ENCODE peak calls at places on chromosome 19, in four cellular contexts. B, S, F and R are unnamed samples. For H3K36me3, the result is how much of the 10 kb centered on the place peaks cover.

GRCh38 chr19:43941209-43941608 is 6.1 kb upstream of the ZNF45 start:
- DNase-seq in B (no peak), S (no peak), F (no peak), R (no peak)

GRCh38 chr19:48135411-48135810 is 24.8 kb upstream of the PLA2G4C start:
- DNase-seq in B (no peak), S (no peak), F (no peak), R (no peak)

GRCh38 chr19:34556500-34556899 is 74.9 kb downstream of the WTIP start:
- DNase-seq in B (no peak), S (peak), F (no peak), R (no peak)

GRCh38 chr19:45423589-45424190 is at the start of gene ERCC1:
- DNase-seq in B (peak), S (peak), F (peak), R (peak)

GRCh38 chr19:11560404-11560988 is 1.5 kb upstream of the ELOF1 start:
- DNase-seq in B (no peak), S (peak), F (no peak), R (peak)

GRCh38 chr19:56348289-56348877 is 33.7 kb upstream of the ZSCAN5A start:
- DNase-seq in B (no peak), S (peak), F (no peak), R (no peak)

GRCh38 chr19:41537789-41538188 is 38.2 kb upstream of the CEACAM21 start:
- DNase-seq in B (no peak), S (no peak), F (no peak), R (no peak)

GRCh38 chr19:19445911-19446361 is 40.5 kb downstream of the GATAD2A start:
- DNase-seq in B (no peak), S (no peak), F (no peak), R (no peak)

GRCh38 chr19:50720181-50720920 is 749 bp upstream of the SHANK1 start:
- DNase-seq in B (no peak), S (no peak), F (no peak), R (no peak)

GRCh38 chr19:41321600-41322270 is 11.8 kb downstream of the CCDC97 start:
- DNase-seq in B (peak), S (peak), F (no peak), R (no peak)

GRCh38 chr19:39406656-39407393 is at the start of gene ZFP36:
- DNase-seq in B (peak), S (peak), F (peak), R (peak)

GRCh38 chr19:610801-611505 is 21.3 kb downstream of the HCN2 start:
- DNase-seq in B (no peak), S (peak), F (no peak), R (peak)

GRCh38 chr19:49114630-49115363 is 627 bp downstream of the LIN7B start:
- DNase-seq in B (peak), S (peak), F (peak), R (peak)

GRCh38 chr19:51706296-51706695 is 13.2 kb downstream of the SPACA6 start:
- DNase-seq in B (no peak), S (no peak), F (no peak), R (no peak)

DNA sequence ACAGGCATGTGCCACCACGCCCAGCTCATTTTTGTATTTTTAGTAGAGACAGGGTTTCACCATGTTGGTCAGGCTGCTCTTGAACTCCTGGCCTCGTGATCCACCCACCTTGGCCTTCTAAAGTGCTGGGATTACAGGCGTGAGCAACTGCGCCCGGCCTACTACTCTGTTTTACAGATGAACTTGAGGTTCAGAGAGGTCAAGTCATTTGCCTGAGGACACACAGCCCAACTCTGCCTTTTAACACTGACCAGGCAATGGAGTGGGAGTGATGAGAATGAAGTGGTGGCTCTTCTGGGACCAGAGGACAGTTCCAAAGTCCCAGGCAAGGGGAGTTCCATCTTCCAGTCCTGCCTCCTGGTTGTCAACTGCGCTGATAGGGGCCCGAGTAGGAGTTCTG is 41.4 kb downstream of the CERS4 start:
- DNase-seq in B (no peak), S (no peak), F (no peak), R (no peak)
- H3K27ac ChIP-seq in B (no peak), S (no peak), F (peak), R (no peak)

DNA sequence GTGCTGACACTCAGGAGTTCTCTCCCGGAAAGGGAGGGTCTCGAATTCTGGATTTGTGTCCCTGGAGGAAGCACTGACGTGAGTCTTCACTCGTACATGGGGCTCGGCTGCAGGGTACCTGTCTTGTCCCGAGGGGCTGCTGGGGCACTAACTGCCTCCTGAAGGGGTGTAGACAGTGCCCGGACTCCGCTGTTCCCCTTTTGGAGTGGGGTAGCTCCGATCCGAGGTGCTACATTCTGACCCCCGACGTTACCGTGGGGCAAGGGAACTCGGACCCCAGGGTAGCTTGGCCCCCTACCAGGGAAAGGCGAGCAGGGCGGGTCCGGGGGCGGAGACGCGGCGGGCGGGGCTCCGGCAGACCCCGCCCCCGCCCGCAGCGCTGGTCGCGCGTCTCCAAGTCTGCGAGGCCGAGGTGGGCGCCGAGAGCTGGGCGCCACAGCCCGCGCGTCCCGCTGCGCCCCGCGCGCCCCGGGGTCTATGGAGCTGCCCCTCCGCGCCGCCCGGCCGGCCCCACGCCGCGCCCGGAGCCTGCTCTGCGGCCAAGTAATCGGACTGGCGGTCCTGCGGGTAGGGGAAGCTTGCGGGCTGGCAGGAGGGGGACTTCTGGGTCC is at the start of gene NPAS1:
- DNase-seq in B (no peak), S (no peak), F (peak), R (no peak)
- H3K4me3 ChIP-seq in B (no peak), S (no peak), F (peak), R (no peak)

GRCh38 chr19:55058781-55059610 is 4.0 kb downstream of the RDH13 start:
- DNase-seq in B (no peak), S (no peak), F (no peak), R (no peak)

GRCh38 chr19:55050749-55051532 is 12.0 kb downstream of the RDH13 start:
- DNase-seq in B (no peak), S (no peak), F (no peak), R (no peak)

GRCh38 chr19:55053735-55054134 is 9.2 kb downstream of the RDH13 start:
- DNase-seq in B (no peak), S (no peak), F (no peak), R (no peak)

GRCh38 chr19:55056827-55057226 is 6.1 kb downstream of the RDH13 start:
- DNase-seq in B (no peak), S (no peak), F (no peak), R (no peak)
- H3K36me3 ChIP-seq in B (under half), S (under half), F (under half), R (under half)

GRCh38 chr19:14512420-14512961 is 5.7 kb downstream of the DNAJB1 start:
- DNase-seq in B (no peak), S (no peak), F (no peak), R (peak)

GRCh38 chr19:14507704-14508246 is 10.4 kb downstream of the DNAJB1 start:
- DNase-seq in B (no peak), S (no peak), F (no peak), R (no peak)

GRCh38 chr19:14505488-14506239 is 9.7 kb upstream of the GIPC1 start:
- DNase-seq in B (no peak), S (peak), F (peak), R (peak)

GRCh38 chr19:14511245-14511625 is 7.0 kb downstream of the DNAJB1 start:
- DNase-seq in B (no peak), S (peak), F (no peak), R (no peak)

DNA sequence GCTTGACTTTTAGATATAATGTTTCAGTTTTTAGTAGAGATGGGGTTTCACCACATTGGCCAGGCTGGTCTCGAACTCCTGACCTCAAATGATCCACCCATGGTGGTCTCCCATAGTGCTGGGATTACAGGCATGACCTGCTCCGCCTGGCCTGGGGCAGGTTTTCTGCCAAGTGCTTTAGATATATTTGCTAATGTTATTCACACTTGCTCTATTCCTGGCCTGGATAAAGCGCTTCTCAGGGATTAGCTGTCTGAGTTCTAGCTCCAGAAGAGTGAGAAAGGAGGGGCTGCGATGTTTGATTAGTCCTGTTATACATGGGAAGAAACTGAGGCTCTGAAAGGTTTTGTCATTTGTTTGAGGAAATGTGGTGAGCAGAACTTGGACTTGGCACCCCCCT is 8.8 kb downstream of the DNAJB1 start:
- DNase-seq in B (no peak), S (peak), F (no peak), R (no peak)
- H3K27ac ChIP-seq in B (no peak), S (no peak), F (no peak), R (no peak)

GRCh38 chr19:5557691-5558090 is 10.1 kb downstream of the TINCR start:
- DNase-seq in B (no peak), S (no peak), F (no peak), R (no peak)
- H3K4me3 ChIP-seq in B (no peak), S (no peak), F (no peak), R (no peak)

GRCh38 chr19:5459360-5459759 is 4.1 kb downstream of the ZNRF4 start:
- DNase-seq in B (no peak), S (no peak), F (no peak), R (no peak)
- H3K36me3 ChIP-seq in B (under half), S (under half), F (under half), R (under half)